ENCODE peak calls at places on chromosomes 6 and 20, in five cellular contexts. One of them, this sample, is unnamed.

GRCh38 chr6:108666656-108667260 is 106.0 kb downstream of the FOXO3 start:
- DNase-seq in GM23248: no peak
- DNase-seq in nucleus accumbens: no peak
- DNase-seq in tibial nerve: no peak
- DNase-seq in activated naive CD8-positive, alpha-beta T cell treated with anti-CD3 and anti-CD28 coated beads, Interleukin-2, amount 50 U/mL, for 24 hours: no peak
- DNase-seq in this sample: no peak

GRCh38 chr20:63742381-63743024 is 2.9 kb downstream of the SLC2A4RG start:
- DNase-seq in GM23248: no peak
- DNase-seq in nucleus accumbens: no peak
- DNase-seq in tibial nerve: no peak
- DNase-seq in activated naive CD8-positive, alpha-beta T cell treated with anti-CD3 and anti-CD28 coated beads, Interleukin-2, amount 50 U/mL, for 24 hours: no peak
- DNase-seq in this sample: no peak

GRCh38 chr6:142871910-142872331 is 73.1 kb downstream of the HIVEP2 start:
- DNase-seq in GM23248: peak
- DNase-seq in nucleus accumbens: peak
- DNase-seq in tibial nerve: peak
- DNase-seq in activated naive CD8-positive, alpha-beta T cell treated with anti-CD3 and anti-CD28 coated beads, Interleukin-2, amount 50 U/mL, for 24 hours: peak
- DNase-seq in this sample: no peak

GRCh38 chr6:467111-467510 is 75.6 kb downstream of the IRF4 start:
- DNase-seq in GM23248: no peak
- DNase-seq in nucleus accumbens: no peak
- DNase-seq in tibial nerve: no peak
- DNase-seq in activated naive CD8-positive, alpha-beta T cell treated with anti-CD3 and anti-CD28 coated beads, Interleukin-2, amount 50 U/mL, for 24 hours: no peak
- DNase-seq in this sample: no peak

GRCh38 chr6:151240861-151241642 is 1.3 kb downstream of the AKAP12 start:
- DNase-seq in GM23248: peak
- DNase-seq in nucleus accumbens: peak
- DNase-seq in tibial nerve: peak
- DNase-seq in activated naive CD8-positive, alpha-beta T cell treated with anti-CD3 and anti-CD28 coated beads, Interleukin-2, amount 50 U/mL, for 24 hours: peak
- DNase-seq in this sample: peak

GRCh38 chr20:53805895-53806384 is 212.3 kb upstream of the ZNF217 start:
- DNase-seq in GM23248: peak
- DNase-seq in nucleus accumbens: no peak
- DNase-seq in tibial nerve: no peak
- DNase-seq in activated naive CD8-positive, alpha-beta T cell treated with anti-CD3 and anti-CD28 coated beads, Interleukin-2, amount 50 U/mL, for 24 hours: no peak
- DNase-seq in this sample: no peak

GRCh38 chr20:4375881-4376280 is 345.8 kb upstream of the PRND start:
- DNase-seq in GM23248: peak
- DNase-seq in nucleus accumbens: no peak
- DNase-seq in tibial nerve: no peak
- DNase-seq in activated naive CD8-positive, alpha-beta T cell treated with anti-CD3 and anti-CD28 coated beads, Interleukin-2, amount 50 U/mL, for 24 hours: no peak
- DNase-seq in this sample: no peak

GRCh38 chr20:35708502-35708901 is 9.3 kb downstream of the ROMO1 start:
- DNase-seq in GM23248: no peak
- DNase-seq in nucleus accumbens: no peak
- DNase-seq in tibial nerve: no peak
- DNase-seq in activated naive CD8-positive, alpha-beta T cell treated with anti-CD3 and anti-CD28 coated beads, Interleukin-2, amount 50 U/mL, for 24 hours: no peak
- DNase-seq in this sample: no peak

GRCh38 chr20:54608978-54609377 is 133.6 kb downstream of the DOK5 start:
- DNase-seq in GM23248: no peak
- DNase-seq in nucleus accumbens: no peak
- DNase-seq in tibial nerve: no peak
- DNase-seq in activated naive CD8-positive, alpha-beta T cell treated with anti-CD3 and anti-CD28 coated beads, Interleukin-2, amount 50 U/mL, for 24 hours: no peak
- DNase-seq in this sample: no peak

GRCh38 chr20:53547664-53548239 is 45.9 kb downstream of the ZNF217 start:
- DNase-seq in GM23248: peak
- DNase-seq in nucleus accumbens: peak
- DNase-seq in tibial nerve: peak
- DNase-seq in activated naive CD8-positive, alpha-beta T cell treated with anti-CD3 and anti-CD28 coated beads, Interleukin-2, amount 50 U/mL, for 24 hours: peak
- DNase-seq in this sample: peak

GRCh38 chr20:10790013-10790412 is 116.2 kb upstream of the JAG1 start:
- DNase-seq in GM23248: no peak
- DNase-seq in nucleus accumbens: no peak
- DNase-seq in tibial nerve: no peak
- DNase-seq in activated naive CD8-positive, alpha-beta T cell treated with anti-CD3 and anti-CD28 coated beads, Interleukin-2, amount 50 U/mL, for 24 hours: no peak
- DNase-seq in this sample: no peak

GRCh38 chr6:137341721-137342195 is 122.6 kb upstream of the IFNGR1 start:
- DNase-seq in GM23248: peak
- DNase-seq in nucleus accumbens: peak
- DNase-seq in tibial nerve: no peak
- DNase-seq in activated naive CD8-positive, alpha-beta T cell treated with anti-CD3 and anti-CD28 coated beads, Interleukin-2, amount 50 U/mL, for 24 hours: peak
- DNase-seq in this sample: no peak

GRCh38 chr6:26578279-26578678 is 18.5 kb upstream of the ABT1 start:
- DNase-seq in GM23248: no peak
- DNase-seq in nucleus accumbens: no peak
- DNase-seq in tibial nerve: no peak
- DNase-seq in activated naive CD8-positive, alpha-beta T cell treated with anti-CD3 and anti-CD28 coated beads, Interleukin-2, amount 50 U/mL, for 24 hours: no peak
- DNase-seq in this sample: no peak

GRCh38 chr20:4740774-4741431 is 19.2 kb downstream of the PRND start:
- DNase-seq in GM23248: peak
- DNase-seq in nucleus accumbens: peak
- DNase-seq in tibial nerve: peak
- DNase-seq in activated naive CD8-positive, alpha-beta T cell treated with anti-CD3 and anti-CD28 coated beads, Interleukin-2, amount 50 U/mL, for 24 hours: peak
- DNase-seq in this sample: peak

GRCh38 chr6:7323074-7323473 is 10.1 kb upstream of the SSR1 start:
- DNase-seq in GM23248: no peak
- DNase-seq in nucleus accumbens: no peak
- DNase-seq in tibial nerve: no peak
- DNase-seq in activated naive CD8-positive, alpha-beta T cell treated with anti-CD3 and anti-CD28 coated beads, Interleukin-2, amount 50 U/mL, for 24 hours: no peak
- DNase-seq in this sample: no peak

GRCh38 chr6:1860756-1861369 is 251.1 kb downstream of the FOXC1 start:
- DNase-seq in GM23248: no peak
- DNase-seq in nucleus accumbens: no peak
- DNase-seq in tibial nerve: no peak
- DNase-seq in activated naive CD8-positive, alpha-beta T cell treated with anti-CD3 and anti-CD28 coated beads, Interleukin-2, amount 50 U/mL, for 24 hours: no peak
- DNase-seq in this sample: no peak

GRCh38 chr20:62368629-62369507 is 1.8 kb upstream of the LAMA5 start:
- DNase-seq in GM23248: peak
- DNase-seq in nucleus accumbens: peak
- DNase-seq in tibial nerve: no peak
- DNase-seq in activated naive CD8-positive, alpha-beta T cell treated with anti-CD3 and anti-CD28 coated beads, Interleukin-2, amount 50 U/mL, for 24 hours: no peak
- DNase-seq in this sample: peak

GRCh38 chr6:41878961-41879405 is 16.2 kb downstream of the USP49 start:
- DNase-seq in GM23248: peak
- DNase-seq in nucleus accumbens: no peak
- DNase-seq in tibial nerve: no peak
- DNase-seq in activated naive CD8-positive, alpha-beta T cell treated with anti-CD3 and anti-CD28 coated beads, Interleukin-2, amount 50 U/mL, for 24 hours: no peak
- DNase-seq in this sample: no peak

GRCh38 chr6:39225946-39226437 is 3.3 kb downstream of the KCNK5 start:
- DNase-seq in GM23248: no peak
- DNase-seq in nucleus accumbens: no peak
- DNase-seq in tibial nerve: no peak
- DNase-seq in activated naive CD8-positive, alpha-beta T cell treated with anti-CD3 and anti-CD28 coated beads, Interleukin-2, amount 50 U/mL, for 24 hours: peak
- DNase-seq in this sample: no peak

GRCh38 chr20:8127553-8128255 is 4.4 kb upstream of the PLCB1 start:
- DNase-seq in GM23248: no peak
- DNase-seq in nucleus accumbens: no peak
- DNase-seq in tibial nerve: no peak
- DNase-seq in activated naive CD8-positive, alpha-beta T cell treated with anti-CD3 and anti-CD28 coated beads, Interleukin-2, amount 50 U/mL, for 24 hours: peak
- DNase-seq in this sample: no peak

GRCh38 chr6:28542440-28543293 is 17.0 kb downstream of the GPX5 start:
- DNase-seq in GM23248: peak
- DNase-seq in nucleus accumbens: peak
- DNase-seq in tibial nerve: no peak
- DNase-seq in activated naive CD8-positive, alpha-beta T cell treated with anti-CD3 and anti-CD28 coated beads, Interleukin-2, amount 50 U/mL, for 24 hours: peak
- DNase-seq in this sample: peak

GRCh38 chr20:48115511-48115910 is 330.2 kb upstream of the SULF2 start:
- DNase-seq in GM23248: no peak
- DNase-seq in nucleus accumbens: no peak
- DNase-seq in tibial nerve: no peak
- DNase-seq in activated naive CD8-positive, alpha-beta T cell treated with anti-CD3 and anti-CD28 coated beads, Interleukin-2, amount 50 U/mL, for 24 hours: no peak
- DNase-seq in this sample: no peak

GRCh38 chr20:51802170-51802745 is at the start of gene SALL4:
- DNase-seq in GM23248: no peak
- DNase-seq in nucleus accumbens: no peak
- DNase-seq in tibial nerve: no peak
- DNase-seq in activated naive CD8-positive, alpha-beta T cell treated with anti-CD3 and anti-CD28 coated beads, Interleukin-2, amount 50 U/mL, for 24 hours: no peak
- DNase-seq in this sample: no peak

GRCh38 chr6:138250513-138251247 is 32.4 kb upstream of the PBOV1 start:
- DNase-seq in GM23248: peak
- DNase-seq in nucleus accumbens: peak
- DNase-seq in tibial nerve: no peak
- DNase-seq in activated naive CD8-positive, alpha-beta T cell treated with anti-CD3 and anti-CD28 coated beads, Interleukin-2, amount 50 U/mL, for 24 hours: no peak
- DNase-seq in this sample: peak

GRCh38 chr6:85966859-85967258 is 324.2 kb upstream of the SYNCRIP start:
- DNase-seq in GM23248: no peak
- DNase-seq in nucleus accumbens: no peak
- DNase-seq in tibial nerve: no peak
- DNase-seq in activated naive CD8-positive, alpha-beta T cell treated with anti-CD3 and anti-CD28 coated beads, Interleukin-2, amount 50 U/mL, for 24 hours: no peak
- DNase-seq in this sample: no peak

GRCh38 chr6:26311385-26312095 is 53.5 kb upstream of the BTN3A2 start:
- DNase-seq in GM23248: peak
- DNase-seq in nucleus accumbens: peak
- DNase-seq in tibial nerve: peak
- DNase-seq in activated naive CD8-positive, alpha-beta T cell treated with anti-CD3 and anti-CD28 coated beads, Interleukin-2, amount 50 U/mL, for 24 hours: peak
- DNase-seq in this sample: peak

GRCh38 chr6:154731296-154732218 is 1.7 kb upstream of the SCAF8 start:
- DNase-seq in GM23248: no peak
- DNase-seq in nucleus accumbens: no peak
- DNase-seq in tibial nerve: no peak
- DNase-seq in activated naive CD8-positive, alpha-beta T cell treated with anti-CD3 and anti-CD28 coated beads, Interleukin-2, amount 50 U/mL, for 24 hours: no peak
- DNase-seq in this sample: no peak

GRCh38 chr20:4082406-4083102 is 67.2 kb upstream of the RNF24 start:
- DNase-seq in GM23248: peak
- DNase-seq in nucleus accumbens: peak
- DNase-seq in tibial nerve: peak
- DNase-seq in activated naive CD8-positive, alpha-beta T cell treated with anti-CD3 and anti-CD28 coated beads, Interleukin-2, amount 50 U/mL, for 24 hours: peak
- DNase-seq in this sample: peak

This sample was measured in uterus.